ENCODE peak calls at places on chromosomes 13 and 19, in eight cellular contexts. B is omental fat pad, D is AG04449, F is fibroblast of lung, G is left ventricle myocardium inferior, E is psoas muscle, M is RWPE1, X is PC-3. C is an unnamed sample.

GRCh38 chr19:54208784-54209057 is 8.1 kb downstream of the RPS9 start:
- DNase-seq in B (no peak), D (no peak), F (peak), G (no peak), E (no peak), M (no peak), X (peak), C (no peak)

GRCh38 chr13:102291587-102292218 is 110.1 kb downstream of the FGF14 start:
- DNase-seq in B (no peak), D (no peak), F (peak), G (no peak), E (no peak), M (no peak), X (no peak), C (no peak)

GRCh38 chr19:50255115-50255514 is 51.7 kb downstream of the MYH14 start:
- DNase-seq in B (no peak), D (no peak), F (no peak), G (no peak), E (no peak), M (no peak), X (peak), C (no peak)

GRCh38 chr13:36428083-36428482 is 4.2 kb upstream of the CCNA1 start:
- DNase-seq in B (no peak), D (no peak), F (peak), G (no peak), E (no peak), M (peak), X (peak), C (no peak)

GRCh38 chr19:7570761-7571160 is 24.9 kb upstream of the CAMSAP3 start:
- DNase-seq in B (no peak), D (no peak), F (no peak), G (no peak), E (no peak), M (no peak), X (no peak), C (no peak)

GRCh38 chr13:95139186-95139585 is 162.1 kb downstream of the ABCC4 start:
- DNase-seq in B (no peak), D (no peak), F (no peak), G (no peak), E (no peak), M (no peak), X (no peak), C (no peak)

GRCh38 chr19:5642204-5642603 is 19.3 kb downstream of the SAFB start:
- DNase-seq in B (no peak), D (no peak), F (no peak), G (no peak), E (no peak), M (no peak), X (no peak), C (no peak)

GRCh38 chr19:39705578-39706188 is 1.4 kb downstream of the LGALS14 start:
- DNase-seq in B (no peak), D (no peak), F (no peak), G (no peak), E (no peak), M (no peak), X (no peak), C (no peak)

GRCh38 chr19:13070425-13071140 is 32.1 kb downstream of the LYL1 start:
- DNase-seq in B (no peak), D (no peak), F (no peak), G (no peak), E (peak), M (no peak), X (no peak), C (no peak)

GRCh38 chr19:46821512-46822359 is 28.9 kb downstream of the AP2S1 start:
- DNase-seq in B (no peak), D (no peak), F (no peak), G (peak), E (no peak), M (no peak), X (no peak), C (no peak)

GRCh38 chr13:50981686-50982085 is 72.1 kb downstream of the RNASEH2B start:
- DNase-seq in B (no peak), D (no peak), F (no peak), G (no peak), E (no peak), M (no peak), X (no peak), C (no peak)

GRCh38 chr19:7242601-7243258 is 51.5 kb downstream of the INSR start:
- DNase-seq in B (no peak), D (peak), F (peak), G (no peak), E (no peak), M (no peak), X (peak), C (peak)

GRCh38 chr19:40906512-40906911 is 24.5 kb upstream of the CYP2A7 start:
- DNase-seq in B (no peak), D (no peak), F (no peak), G (no peak), E (no peak), M (no peak), X (no peak), C (no peak)

GRCh38 chr13:21511841-21512240 is 52.7 kb upstream of the ZDHHC20 start:
- DNase-seq in B (no peak), D (no peak), F (peak), G (no peak), E (no peak), M (peak), X (no peak), C (no peak)

GRCh38 chr19:6062961-6063575 is 47.2 kb downstream of the RFX2 start:
- DNase-seq in B (peak), D (no peak), F (no peak), G (no peak), E (no peak), M (no peak), X (no peak), C (no peak)

GRCh38 chr19:858868-859843 is at the start of gene CFD:
- DNase-seq in B (no peak), D (no peak), F (no peak), G (peak), E (peak), M (no peak), X (no peak), C (no peak)

GRCh38 chr13:23570931-23571330 is 719 bp downstream of the TNFRSF19 start:
- DNase-seq in B (no peak), D (no peak), F (peak), G (no peak), E (no peak), M (no peak), X (peak), C (no peak)

GRCh38 chr13:23563085-23563484 is 7.1 kb upstream of the TNFRSF19 start:
- DNase-seq in B (no peak), D (no peak), F (no peak), G (no peak), E (no peak), M (no peak), X (no peak), C (no peak)

GRCh38 chr13:23570099-23570926 is at the start of gene TNFRSF19:
- DNase-seq in B (no peak), D (peak), F (peak), G (peak), E (peak), M (no peak), X (peak), C (peak)

GRCh38 chr13:23572836-23573235 is 2.6 kb downstream of the TNFRSF19 start:
- DNase-seq in B (no peak), D (no peak), F (no peak), G (no peak), E (no peak), M (no peak), X (no peak), C (no peak)

GRCh38 chr13:23567792-23568480 is 2.3 kb upstream of the TNFRSF19 start:
- DNase-seq in B (no peak), D (no peak), F (peak), G (no peak), E (no peak), M (no peak), X (peak), C (no peak)
- TF ChIP-seq CTCF in B (no peak), D (no peak), F (no peak), G (peak), E (peak), M (no peak), X (peak), C (no peak)

GRCh38 chr13:111486331-111486730 is 165.9 kb downstream of the TEX29 start:
- DNase-seq in B (no peak), D (no peak), F (no peak), G (no peak), E (no peak), M (no peak), X (no peak), C (no peak)

GRCh38 chr13:111488466-111489132 is 168.2 kb downstream of the TEX29 start:
- DNase-seq in B (no peak), D (no peak), F (no peak), G (no peak), E (no peak), M (no peak), X (no peak), C (no peak)

GRCh38 chr13:111484959-111485358 is 164.5 kb downstream of the TEX29 start:
- DNase-seq in B (no peak), D (no peak), F (no peak), G (no peak), E (no peak), M (no peak), X (no peak), C (no peak)

GRCh38 chr13:111485491-111486250 is 165.2 kb downstream of the TEX29 start:
- DNase-seq in B (no peak), D (no peak), F (no peak), G (no peak), E (no peak), M (no peak), X (no peak), C (no peak)

DNA sequence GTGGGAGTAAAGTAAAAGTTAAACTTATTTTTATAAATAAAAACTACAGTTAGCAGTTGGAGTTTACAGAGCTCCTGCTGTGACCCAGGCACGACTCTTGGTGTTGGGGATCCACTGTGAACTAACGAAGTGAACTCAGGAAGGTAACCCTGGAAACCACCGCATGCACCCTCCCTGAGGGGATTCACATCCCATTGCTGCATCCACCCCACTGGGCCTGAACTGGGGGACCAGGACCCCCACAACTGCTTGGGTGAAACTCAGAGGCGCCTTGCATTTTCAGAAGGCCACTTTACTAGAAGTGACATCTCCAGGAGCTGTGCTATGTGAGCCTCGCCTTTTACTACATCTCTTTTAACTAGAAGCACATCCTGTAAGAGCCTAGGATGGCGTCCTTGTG is 166.4 kb downstream of the TEX29 start:
- DNase-seq in B (no peak), D (no peak), F (no peak), G (no peak), E (no peak), M (no peak), X (no peak), C (no peak)
- TF ChIP-seq CTCF in B (no peak), D (no peak), F (no peak), G (no peak), E (no peak), M (no peak), X (no peak), C (no peak)

GRCh38 chr13:97211986-97212385 is 10.1 kb upstream of the MBNL2 start:
- DNase-seq in B (no peak), D (no peak), F (no peak), G (no peak), E (no peak), M (no peak), X (no peak), C (no peak)

GRCh38 chr13:97215325-97215724 is 6.8 kb upstream of the MBNL2 start:
- DNase-seq in B (no peak), D (no peak), F (no peak), G (no peak), E (no peak), M (no peak), X (no peak), C (no peak)

GRCh38 chr13:97214921-97215320 is 7.2 kb upstream of the MBNL2 start:
- DNase-seq in B (no peak), D (no peak), F (no peak), G (no peak), E (no peak), M (no peak), X (no peak), C (no peak)

GRCh38 chr13:97211357-97211756 is 10.8 kb upstream of the MBNL2 start:
- DNase-seq in B (no peak), D (no peak), F (peak), G (no peak), E (no peak), M (no peak), X (no peak), C (peak)

GRCh38 chr13:97212540-97213146 is 9.5 kb upstream of the MBNL2 start:
- DNase-seq in B (no peak), D (no peak), F (no peak), G (no peak), E (no peak), M (peak), X (peak), C (peak)
- TF ChIP-seq CTCF in B (no peak), D (peak), F (peak), G (peak), E (peak), M (no peak), X (peak), C (peak)

GRCh38 chr13:28820099-28821051 is at the start of gene MTUS2:
- DNase-seq in B (no peak), D (no peak), F (no peak), G (no peak), E (no peak), M (no peak), X (no peak), C (no peak)

GRCh38 chr13:28819046-28819747 is 942 bp upstream of the MTUS2 start:
- DNase-seq in B (no peak), D (no peak), F (peak), G (no peak), E (no peak), M (no peak), X (peak), C (peak)

GRCh38 chr13:28819748-28820098 is 416 bp upstream of the MTUS2 start:
- DNase-seq in B (no peak), D (no peak), F (peak), G (peak), E (no peak), M (no peak), X (peak), C (no peak)

GRCh38 chr13:28822161-28822560 is 2.0 kb downstream of the MTUS2 start:
- DNase-seq in B (no peak), D (no peak), F (no peak), G (no peak), E (no peak), M (no peak), X (no peak), C (no peak)

DNA sequence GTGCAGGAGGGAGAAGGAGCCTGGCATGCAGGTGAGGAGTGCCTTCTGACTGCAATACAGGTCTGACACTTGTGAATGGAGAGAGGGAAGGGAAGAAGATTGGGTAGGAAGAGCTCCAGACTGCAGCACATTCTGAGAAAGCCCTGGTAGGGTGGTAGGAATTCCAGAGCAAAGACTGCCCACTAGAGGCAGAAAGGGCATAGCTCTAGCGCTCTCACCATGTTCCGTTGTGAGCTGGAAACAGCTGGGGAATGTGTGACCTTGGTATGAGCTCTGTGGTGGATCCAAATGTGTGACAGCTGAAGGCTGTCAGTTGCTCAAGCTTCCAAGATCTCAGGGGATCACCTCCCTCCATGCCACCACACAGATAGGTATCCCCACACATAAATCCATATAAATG is 2.9 kb upstream of the MTUS2 start:
- DNase-seq in B (no peak), D (no peak), F (no peak), G (no peak), E (no peak), M (no peak), X (no peak), C (no peak)
- TF ChIP-seq CTCF in B (no peak), D (no peak), F (no peak), G (no peak), E (no peak), M (no peak), X (peak), C (peak)

GRCh38 chr19:4123615-4124568 is at the start of gene MAP2K2:
- DNase-seq in B (peak), D (peak), F (peak), G (peak), E (peak), M (peak), X (peak), C (peak)
- TF ChIP-seq CTCF in B (no peak), D (no peak), F (no peak), G (no peak), E (no peak), M (peak), X (no peak), C (no peak)

C was measured in HFFc6.